ENCODE peak calls at places on chromosomes 13 and 19, in seven cellular contexts. E is mammary epithelial cell, U is neural progenitor cell, Z is GM23338, T is GM23248, N is A549, W is fibroblast of lung. F is an unnamed sample.

GRCh38 chr13:27035892-27036235 is 135.7 kb downstream of the USP12 start:
- DNase-seq in E (peak), U (no peak), Z (no peak), T (no peak), N (peak), W (peak), F (peak)

GRCh38 chr13:59016250-59016649 is 1147.5 kb downstream of the DIAPH3 start:
- DNase-seq in E (no peak), U (no peak), Z (no peak), T (no peak), N (no peak), W (peak), F (no peak)

GRCh38 chr13:40653558-40654318 is 12.7 kb downstream of the FOXO1 start:
- DNase-seq in E (no peak), U (peak), Z (peak), T (peak), N (no peak), W (peak), F (no peak)

GRCh38 chr13:48770372-48770771 is 116.6 kb downstream of the CYSLTR2 start:
- DNase-seq in E (no peak), U (no peak), Z (no peak), T (no peak), N (no peak), W (peak), F (no peak)

GRCh38 chr13:110157718-110158117 is 149.2 kb downstream of the COL4A1 start:
- DNase-seq in E (no peak), U (no peak), Z (no peak), T (no peak), N (no peak), W (no peak), F (peak)

GRCh38 chr19:3544742-3545668 is 6.0 kb downstream of the TEKTIP1 start:
- DNase-seq in E (peak), U (peak), Z (peak), T (peak), N (peak), W (no peak), F (peak)

GRCh38 chr13:67283602-67284001 is 53.5 kb upstream of the PCDH9 start:
- DNase-seq in E (peak), U (no peak), Z (no peak), T (no peak), N (no peak), W (peak), F (peak)

GRCh38 chr19:14817052-14817451 is 17.9 kb downstream of the OR7A5 start:
- DNase-seq in E (no peak), U (no peak), Z (no peak), T (no peak), N (no peak), W (no peak), F (no peak)

GRCh38 chr13:63636231-63636993 is 2220.8 kb upstream of the PCDH20 start:
- DNase-seq in E (no peak), U (no peak), Z (peak), T (no peak), N (peak), W (no peak), F (peak)

GRCh38 chr13:79451500-79451962 is 29.4 kb upstream of the NDFIP2 start:
- DNase-seq in E (peak), U (no peak), Z (peak), T (peak), N (peak), W (peak), F (peak)

GRCh38 chr13:39815345-39816111 is 160.1 kb downstream of the COG6 start:
- DNase-seq in E (no peak), U (no peak), Z (no peak), T (no peak), N (no peak), W (no peak), F (peak)

GRCh38 chr13:27619711-27620376 is 485 bp downstream of the LNX2 start:
- DNase-seq in E (no peak), U (no peak), Z (peak), T (peak), N (peak), W (peak), F (peak)

GRCh38 chr13:37944476-37945442 is 75.2 kb upstream of the TRPC4 start:
- DNase-seq in E (no peak), U (peak), Z (peak), T (peak), N (no peak), W (no peak), F (no peak)

GRCh38 chr13:77048592-77048991 is 21.6 kb upstream of the FBXL3 start:
- DNase-seq in E (no peak), U (peak), Z (peak), T (no peak), N (no peak), W (no peak), F (no peak)

GRCh38 chr13:27174766-27175455 is 3.3 kb upstream of the USP12 start:
- DNase-seq in E (no peak), U (no peak), Z (no peak), T (peak), N (no peak), W (no peak), F (no peak)

GRCh38 chr13:29905845-29906244 is 55.4 kb upstream of the UBL3 start:
- DNase-seq in E (peak), U (no peak), Z (no peak), T (peak), N (no peak), W (peak), F (peak)

GRCh38 chr13:52348983-52349780 is 56.8 kb downstream of the THSD1 start:
- DNase-seq in E (peak), U (no peak), Z (no peak), T (peak), N (peak), W (peak), F (peak)

GRCh38 chr13:40508112-40508511 is 158.3 kb downstream of the FOXO1 start:
- DNase-seq in E (peak), U (no peak), Z (no peak), T (peak), N (no peak), W (peak), F (no peak)

GRCh38 chr13:29782798-29783197 is 67.6 kb downstream of the UBL3 start:
- DNase-seq in E (no peak), U (no peak), Z (no peak), T (peak), N (no peak), W (no peak), F (no peak)

GRCh38 chr19:50658438-50659317 is 9.4 kb downstream of the C19orf81 start:
- DNase-seq in E (peak), U (peak), Z (peak), T (peak), N (peak), W (peak), F (peak)

GRCh38 chr13:77219401-77219800 is 107.5 kb downstream of the MYCBP2 start:
- DNase-seq in E (no peak), U (no peak), Z (no peak), T (no peak), N (no peak), W (no peak), F (no peak)

GRCh38 chr13:21100994-21101757 is 39.8 kb upstream of the LATS2 start:
- DNase-seq in E (peak), U (no peak), Z (no peak), T (no peak), N (no peak), W (no peak), F (no peak)

GRCh38 chr19:28504139-28504538 is 708.8 kb downstream of the UQCRFS1 start:
- DNase-seq in E (no peak), U (no peak), Z (no peak), T (no peak), N (no peak), W (peak), F (no peak)

GRCh38 chr13:83620535-83621220 is 261.6 kb downstream of the SLITRK1 start:
- DNase-seq in E (peak), U (no peak), Z (no peak), T (peak), N (no peak), W (peak), F (peak)

GRCh38 chr13:39051157-39051556 is 12.9 kb downstream of the NHLRC3 start:
- DNase-seq in E (peak), U (peak), Z (peak), T (peak), N (no peak), W (peak), F (peak)

GRCh38 chr13:21342699-21343442 is 116.2 kb downstream of the ZDHHC20 start:
- DNase-seq in E (no peak), U (no peak), Z (no peak), T (no peak), N (no peak), W (no peak), F (no peak)

GRCh38 chr13:51260154-51260553 is 38.0 kb downstream of the FAM124A start:
- DNase-seq in E (no peak), U (no peak), Z (no peak), T (no peak), N (no peak), W (no peak), F (no peak)

GRCh38 chr19:39265321-39265916 is 2.8 kb upstream of the IFNL2 start:
- DNase-seq in E (no peak), U (peak), Z (peak), T (peak), N (no peak), W (no peak), F (no peak)
- H3K4me2 ChIP-seq in E (no peak), U (peak), Z (peak), T (no peak), N (no peak), W (no peak), F (no peak)

GRCh38 chr13:36520111-36520510 is 87.8 kb downstream of the CCNA1 start:
- DNase-seq in E (no peak), U (no peak), Z (no peak), T (no peak), N (no peak), W (peak), F (no peak)
- H3K4me2 ChIP-seq in E (no peak), U (no peak), Z (peak), T (no peak), N (no peak), W (no peak), F (no peak)

GRCh38 chr19:47433121-47433520 is 13.8 kb upstream of the MEIS3 start:
- DNase-seq in E (no peak), U (no peak), Z (no peak), T (peak), N (no peak), W (no peak), F (no peak)
- H3K4me2 ChIP-seq in E (no peak), U (no peak), Z (no peak), T (no peak), N (no peak), W (no peak), F (no peak)

GRCh38 chr19:928471-929259 is 2.8 kb downstream of the ARID3A start:
- DNase-seq in E (no peak), U (no peak), Z (no peak), T (no peak), N (no peak), W (no peak), F (no peak)
- H3K4me2 ChIP-seq in E (no peak), U (peak), Z (peak), T (no peak), N (no peak), W (no peak), F (no peak)

GRCh38 chr19:47398707-47399106 is 20.6 kb downstream of the MEIS3 start:
- DNase-seq in E (no peak), U (no peak), Z (peak), T (no peak), N (no peak), W (no peak), F (no peak)
- H3K4me2 ChIP-seq in E (no peak), U (no peak), Z (peak), T (no peak), N (no peak), W (no peak), F (no peak)

GRCh38 chr19:18435185-18435841 is 2.6 kb downstream of the ISYNA1 start:
- DNase-seq in E (no peak), U (no peak), Z (no peak), T (peak), N (no peak), W (no peak), F (no peak)

GRCh38 chr19:18434411-18435184 is 3.3 kb downstream of the ISYNA1 start:
- DNase-seq in E (no peak), U (no peak), Z (peak), T (peak), N (no peak), W (no peak), F (no peak)

GRCh38 chr19:18432275-18433038 is 5.5 kb downstream of the ISYNA1 start:
- DNase-seq in E (no peak), U (no peak), Z (peak), T (no peak), N (no peak), W (no peak), F (no peak)

GRCh38 chr19:18433039-18433691 is 4.8 kb downstream of the ISYNA1 start:
- DNase-seq in E (no peak), U (peak), Z (peak), T (peak), N (no peak), W (no peak), F (no peak)

DNA sequence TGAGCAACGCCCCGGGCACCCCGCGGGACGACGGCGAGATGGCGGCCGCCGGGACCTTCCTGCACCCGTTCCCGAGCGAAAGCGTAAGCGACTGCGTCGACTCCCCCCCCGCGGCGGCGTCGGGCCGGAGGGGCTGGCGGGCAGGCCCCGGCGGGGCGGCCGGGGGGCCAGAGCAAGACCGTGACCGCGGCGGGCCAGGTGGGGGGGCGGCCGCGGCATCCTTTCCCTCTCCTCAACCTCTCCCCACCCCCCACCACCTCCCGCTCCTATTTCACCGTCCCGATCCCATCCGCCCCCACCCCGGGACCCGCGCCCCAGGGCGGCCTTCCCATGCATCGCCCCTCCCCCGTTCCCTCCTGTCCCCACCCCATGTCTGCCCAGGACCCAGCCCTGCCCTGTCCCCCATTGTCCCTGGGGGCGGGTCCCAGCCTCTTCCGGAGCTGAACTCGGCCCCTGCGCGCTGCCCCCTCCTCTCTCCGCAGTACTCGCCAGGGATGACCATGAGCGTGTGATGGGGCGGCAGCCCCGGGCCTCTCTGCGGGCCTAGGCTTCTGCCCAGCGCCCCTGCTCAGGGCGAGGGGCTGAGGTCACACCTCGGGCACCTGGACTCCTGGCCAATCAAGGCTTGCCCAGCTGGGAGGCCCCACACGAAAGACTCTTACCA is 4.1 kb downstream of the ISYNA1 start:
- DNase-seq in E (no peak), U (peak), Z (peak), T (no peak), N (no peak), W (no peak), F (no peak)
- H3K4me2 ChIP-seq in E (no peak), U (peak), Z (peak), T (no peak), N (no peak), W (no peak), F (peak)

GRCh38 chr19:12769689-12770088 is 5.7 kb downstream of the HOOK2 start:
- DNase-seq in E (no peak), U (peak), Z (peak), T (no peak), N (no peak), W (no peak), F (no peak)
- H3K4me2 ChIP-seq in E (no peak), U (peak), Z (peak), T (no peak), N (no peak), W (no peak), F (no peak)

F was measured in PC-3.